ENCODE peak calls at places on chromosomes 5 and 9, in four cellular contexts. V is activated naive CD4-positive, alpha-beta T cell; U is NCI-H2081; X is RPMI7951. Q is an unnamed sample.

GRCh38 chr9:81193362-81194339 is 495.7 kb downstream of the TLE1 start:
- DNase-seq in V (no peak), U (no peak), X (no peak), Q (no peak)

GRCh38 chr9:107274953-107275422 is 8.1 kb upstream of the RAD23B start:
- DNase-seq in V (no peak), U (no peak), X (peak; percentile 98), Q (no peak)

GRCh38 chr9:113798062-113799030 is 77.8 kb upstream of the ZNF618 start:
- DNase-seq in V (no peak), U (no peak), X (no peak), Q (no peak)

GRCh38 chr9:137351781-137352501 is 49.9 kb upstream of the NRARP start:
- DNase-seq in V (no peak), U (no peak), X (no peak), Q (no peak)

GRCh38 chr5:56688402-56688801 is 126.9 kb upstream of the MAP3K1 start:
- DNase-seq in V (no peak), U (no peak), X (no peak), Q (no peak)

GRCh38 chr5:3139596-3139995 is 388.1 kb upstream of the IRX2 start:
- DNase-seq in V (no peak), U (no peak), X (peak; percentile 15), Q (no peak)

GRCh38 chr9:438961-439768 is 224.5 kb downstream of the DOCK8 start:
- DNase-seq in V (no peak), U (no peak), X (no peak), Q (no peak)

GRCh38 chr5:39675676-39676075 is 250.9 kb upstream of the DAB2 start:
- DNase-seq in V (no peak), U (no peak), X (no peak), Q (no peak)

GRCh38 chr9:87213948-87214347 is 266.6 kb upstream of the GAS1 start:
- DNase-seq in V (no peak), U (no peak), X (no peak), Q (no peak)

GRCh38 chr5:102511666-102512065 is 12.9 kb upstream of the SLCO6A1 start:
- DNase-seq in V (no peak), U (no peak), X (peak; percentile 84), Q (peak; percentile 2)

GRCh38 chr9:114216081-114216480 is 60.7 kb downstream of the COL27A1 start:
- DNase-seq in V (no peak), U (no peak), X (peak; percentile 58), Q (no peak)

GRCh38 chr9:109311731-109312130 is 9.1 kb downstream of the EPB41L4B start:
- DNase-seq in V (no peak), U (no peak), X (no peak), Q (no peak)

GRCh38 chr5:36644727-36645126 is 38.3 kb downstream of the SLC1A3 start:
- DNase-seq in V (no peak), U (no peak), X (peak; percentile 30), Q (no peak)

GRCh38 chr5:77850536-77851228 is 74.5 kb upstream of the TBCA start:
- DNase-seq in V (no peak), U (no peak), X (no peak), Q (no peak)

GRCh38 chr9:127973169-127974001 is 7.4 kb downstream of the EEIG1 start:
- DNase-seq in V (no peak), U (no peak), X (no peak), Q (no peak)

GRCh38 chr5:154058055-154059038 is 19.6 kb downstream of the MFAP3 start:
- DNase-seq in V (no peak), U (no peak), X (no peak), Q (no peak)

GRCh38 chr5:15249152-15249551 is 250.8 kb upstream of the FBXL7 start:
- DNase-seq in V (no peak), U (no peak), X (peak; percentile 37), Q (no peak)

GRCh38 chr9:89743576-89744254 is 138.9 kb downstream of the GADD45G start:
- DNase-seq in V (peak; percentile 30), U (no peak), X (no peak), Q (no peak)